ENCODE peak calls at places on chromosomes 5 and 9, in six cellular contexts. C is IMR-90, Z is A549, V is kidney, Q is fibroblast of lung, H is brain microvascular endothelial cell. K is an unnamed sample.

GRCh38 chr9:116905131-116905724 is 218.1 kb downstream of the TRIM32 start:
- DNase-seq in C (no peak), Z (no peak), V (no peak), Q (no peak), H (no peak), K (no peak)

GRCh38 chr5:150596826-150597225 is 43.6 kb upstream of the SYNPO start:
- DNase-seq in C (no peak), Z (no peak), V (no peak), Q (no peak), H (no peak), K (no peak)

GRCh38 chr9:8960254-8960653 is 1160.7 kb upstream of the DMAC1 start:
- DNase-seq in C (no peak), Z (no peak), V (no peak), Q (no peak), H (no peak), K (no peak)

GRCh38 chr9:83198336-83198735 is 135.4 kb upstream of the RASEF start:
- DNase-seq in C (no peak), Z (no peak), V (no peak), Q (no peak), H (no peak), K (no peak)

GRCh38 chr9:128341435-128341849 is 1.1 kb downstream of the SLC27A4 start:
- DNase-seq in C (peak), Z (peak), V (no peak), Q (peak), H (peak), K (no peak)

GRCh38 chr5:72178910-72179815 is 71.9 kb downstream of the MAP1B start:
- DNase-seq in C (peak), Z (peak), V (peak), Q (peak), H (peak), K (peak)

GRCh38 chr5:96427823-96428222 is 5.2 kb downstream of the PCSK1 start:
- DNase-seq in C (peak), Z (no peak), V (no peak), Q (peak), H (peak), K (no peak)

GRCh38 chr9:97763884-97764283 is 66.7 kb upstream of the XPA start:
- DNase-seq in C (no peak), Z (no peak), V (no peak), Q (no peak), H (no peak), K (no peak)

GRCh38 chr9:33506626-33507370 is 17.3 kb upstream of the ANKRD18B start:
- DNase-seq in C (peak), Z (no peak), V (no peak), Q (peak), H (peak), K (peak)

GRCh38 chr9:69054989-69055388 is 19.4 kb downstream of the FXN start:
- DNase-seq in C (no peak), Z (no peak), V (no peak), Q (no peak), H (no peak), K (no peak)

GRCh38 chr5:93163010-93163663 is 417.9 kb downstream of the NR2F1-AS1 start:
- DNase-seq in C (peak), Z (no peak), V (no peak), Q (peak), H (peak), K (no peak)

GRCh38 chr5:150022163-150022540 is 21.6 kb downstream of the HMGXB3 start:
- DNase-seq in C (peak), Z (no peak), V (no peak), Q (peak), H (peak), K (no peak)

GRCh38 chr5:2748841-2749513 is 2.5 kb downstream of the IRX2 start:
- DNase-seq in C (no peak), Z (no peak), V (no peak), Q (no peak), H (no peak), K (no peak)

GRCh38 chr9:9790216-9790872 is 822.5 kb downstream of the PTPRD start:
- DNase-seq in C (no peak), Z (no peak), V (no peak), Q (peak), H (peak), K (no peak)

GRCh38 chr5:35956429-35956828 is 18.0 kb upstream of the CAPSL start:
- DNase-seq in C (no peak), Z (no peak), V (no peak), Q (no peak), H (no peak), K (no peak)

GRCh38 chr9:84154320-84154719 is 173.7 kb downstream of the RMI1 start:
- DNase-seq in C (peak), Z (no peak), V (no peak), Q (peak), H (no peak), K (no peak)

GRCh38 chr5:91380491-91381133 is 2.5 kb downstream of the ARRDC3 start:
- DNase-seq in C (peak), Z (peak), V (peak), Q (peak), H (peak), K (peak)

DNA sequence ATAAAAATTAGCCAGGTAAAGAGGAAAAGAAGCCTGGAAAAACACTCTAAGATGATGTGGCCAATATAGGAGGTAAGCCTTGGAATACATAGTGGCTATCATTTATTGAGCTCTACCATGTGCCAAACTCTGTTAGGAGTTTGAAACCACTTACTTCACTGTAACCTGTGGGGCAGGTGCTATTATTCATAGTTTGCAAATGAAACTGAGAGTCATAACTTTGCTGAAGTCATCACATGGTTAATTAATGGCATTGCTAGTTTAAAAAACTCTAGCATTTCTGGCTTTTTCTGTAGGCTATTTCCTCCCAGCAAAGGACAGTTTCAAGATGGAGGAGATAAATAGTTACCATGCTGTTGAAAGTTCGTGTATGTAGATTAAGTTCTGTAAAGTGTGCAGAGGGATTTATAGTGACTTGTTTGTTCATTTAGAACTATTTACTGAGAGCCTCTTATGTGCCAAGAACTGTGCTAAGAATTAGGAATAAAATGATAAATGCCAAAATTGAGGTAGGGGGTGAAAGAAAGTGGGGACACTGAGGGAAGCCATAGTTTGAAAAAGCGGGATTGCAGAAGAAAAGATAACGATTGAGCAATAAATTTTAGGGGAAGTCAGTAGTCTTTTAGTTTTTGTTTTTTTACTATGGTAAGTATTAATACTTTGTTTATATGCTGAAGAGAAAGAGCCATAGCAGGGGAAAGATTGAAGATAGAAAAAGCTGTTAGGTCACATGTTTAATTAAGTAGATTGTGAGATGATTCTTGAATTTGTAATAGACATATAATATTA is 57.2 kb downstream of the WDR70 start:
- DNase-seq in C (no peak), Z (no peak), V (no peak), Q (no peak), H (no peak), K (no peak)
- H3K4me3 ChIP-seq in C (no peak), Z (no peak), V (no peak), Q (no peak), H (no peak), K (no peak)

GRCh38 chr9:26216702-26217101 is 538.5 kb upstream of the TUSC1 start:
- DNase-seq in C (no peak), Z (no peak), V (no peak), Q (no peak), H (no peak), K (no peak)
- H3K27ac ChIP-seq in C (no peak), Z (no peak), V (no peak), Q (no peak), H (no peak), K (no peak)

GRCh38 chr9:109779711-109780452 is at the start of gene PALM2AKAP2:
- DNase-seq in C (peak), Z (peak), V (peak), Q (peak), H (peak), K (peak)
- TF ChIP-seq CTCF in C (peak), Z (peak), V (peak), Q (no peak), H (peak), K (peak)

GRCh38 chr5:78666041-78666444 is 17.5 kb upstream of the LHFPL2 start:
- DNase-seq in C (peak), Z (no peak), V (no peak), Q (no peak), H (no peak), K (no peak)
- H3K4me3 ChIP-seq in C (no peak), Z (no peak), V (no peak), Q (no peak), H (no peak), K (no peak)

DNA sequence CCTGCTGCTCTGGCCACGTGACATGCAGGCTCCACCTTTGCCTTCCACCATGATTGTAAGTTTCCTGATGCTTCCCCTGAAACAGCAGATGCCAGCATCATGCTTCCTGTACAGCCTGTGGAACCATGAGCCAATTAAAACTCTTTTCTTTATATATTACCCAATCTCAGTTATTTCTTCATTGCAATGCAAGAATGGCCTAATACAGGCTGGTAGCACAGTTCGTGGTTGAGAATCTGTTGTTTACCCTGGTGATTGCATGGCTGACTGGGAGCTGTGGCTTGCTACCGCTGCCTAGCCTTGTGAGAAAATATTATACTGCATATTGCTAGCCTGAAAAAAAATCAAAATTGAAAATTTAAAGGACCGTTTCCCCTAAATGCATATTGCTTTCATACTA is 44.8 kb upstream of the PTPN3 start:
- DNase-seq in C (no peak), Z (no peak), V (no peak), Q (no peak), H (no peak), K (no peak)
- H3K27ac ChIP-seq in C (no peak), Z (no peak), V (no peak), Q (no peak), H (no peak), K (no peak)

GRCh38 chr9:88169700-88170099 is 31.4 kb upstream of the SPATA31C2 start:
- DNase-seq in C (no peak), Z (no peak), V (no peak), Q (no peak), H (no peak), K (no peak)
- TF ChIP-seq CTCF in C (no peak), Z (no peak), V (no peak), Q (no peak), H (no peak), K (no peak)

DNA sequence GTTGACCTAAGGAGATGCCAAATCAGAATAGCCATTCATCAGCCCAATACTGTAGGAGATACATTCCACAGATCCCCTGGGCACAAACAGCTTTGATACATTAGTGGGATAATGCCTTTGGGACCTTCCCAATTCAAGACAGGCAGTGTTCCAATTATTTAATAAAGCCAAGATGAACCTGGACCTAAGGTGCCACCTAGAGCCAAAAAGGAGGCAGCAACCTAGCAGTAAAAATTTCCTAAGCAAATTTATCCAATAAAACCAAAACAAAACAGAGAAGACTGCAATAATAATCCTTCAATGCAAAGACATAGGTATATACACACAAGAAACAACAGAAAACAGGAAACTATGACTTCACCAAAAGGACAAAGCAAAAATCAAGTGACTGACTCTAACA is 253.0 kb downstream of the HINT1 start:
- DNase-seq in C (no peak), Z (no peak), V (no peak), Q (no peak), H (no peak), K (no peak)
- H3K4me3 ChIP-seq in C (no peak), Z (no peak), V (no peak), Q (no peak), H (no peak), K (no peak)

GRCh38 chr9:72928042-72928507 is 24.8 kb downstream of the ALDH1A1 start:
- DNase-seq in C (no peak), Z (no peak), V (no peak), Q (no peak), H (no peak), K (no peak)
- H3K27ac ChIP-seq in C (no peak), Z (peak), V (no peak), Q (no peak), H (no peak), K (no peak)

GRCh38 chr5:132008961-132009680 is 2.3 kb downstream of the ACSL6 start:
- DNase-seq in C (no peak), Z (no peak), V (peak), Q (no peak), H (no peak), K (peak)

GRCh38 chr5:132006331-132007120 is 4.9 kb downstream of the ACSL6 start:
- DNase-seq in C (no peak), Z (no peak), V (peak), Q (no peak), H (no peak), K (peak)

GRCh38 chr5:132008163-132008473 is 3.3 kb downstream of the ACSL6 start:
- DNase-seq in C (no peak), Z (no peak), V (peak), Q (no peak), H (no peak), K (peak)

GRCh38 chr5:132005591-132005990 is 5.9 kb downstream of the ACSL6 start:
- DNase-seq in C (no peak), Z (no peak), V (peak), Q (no peak), H (no peak), K (peak)

GRCh38 chr5:132007399-132008162 is 3.9 kb downstream of the ACSL6 start:
- DNase-seq in C (peak), Z (peak), V (peak), Q (peak), H (peak), K (peak)
- TF ChIP-seq CTCF in C (peak), Z (peak), V (peak), Q (peak), H (peak), K (peak)